ENCODE peak calls at places on chromosomes 7 and 10, in eight cellular contexts. T is WERI-Rb-1, C is lower leg skin, D is thoracic aorta, W is astrocyte of the spinal cord, N is epithelial cell of proximal tubule, H is lower lobe of right lung, J is Panc1. M is an unnamed sample.

GRCh38 chr7:134174797-134175261 is 47.7 kb downstream of the LRGUK start:
- DNase-seq in N (peak), C (no peak), T (no peak), W (peak), H (no peak), D (no peak), J (peak), M (peak)

GRCh38 chr10:21368728-21369425 is 156.6 kb downstream of the SKIDA1 start:
- DNase-seq in T (no peak), W (no peak), N (no peak), D (no peak), H (no peak), C (no peak), J (no peak), M (peak)

GRCh38 chr7:91915401-91916067 is 25.1 kb upstream of the AKAP9 start:
- DNase-seq in N (no peak), T (no peak), C (no peak), J (no peak), W (peak), D (no peak), H (no peak), M (no peak)

GRCh38 chr10:122341141-122341810 is 33.2 kb upstream of the PLEKHA1 start:
- DNase-seq in D (no peak), T (no peak), N (no peak), J (no peak), H (peak), W (no peak), C (peak), M (peak)

GRCh38 chr10:7593068-7593467 is 73.7 kb downstream of the ITIH5 start:
- DNase-seq in H (no peak), W (no peak), T (no peak), N (no peak), C (no peak), D (no peak), J (no peak), M (no peak)

GRCh38 chr10:73810735-73811465 is 498 bp downstream of the NDST2 start:
- DNase-seq in H (peak), C (peak), J (no peak), W (peak), N (no peak), T (no peak), D (no peak), M (peak)

GRCh38 chr10:95815701-95816100 is 59.7 kb downstream of the ENTPD1 start:
- DNase-seq in C (no peak), J (no peak), W (peak), T (no peak), H (no peak), D (no peak), N (no peak), M (no peak)

GRCh38 chr7:157405914-157406810 is 69.4 kb downstream of the DNAJB6 start:
- DNase-seq in T (no peak), D (no peak), W (no peak), C (no peak), J (no peak), H (no peak), N (no peak), M (no peak)

GRCh38 chr10:63114031-63114814 is 18.9 kb upstream of the NRBF2 start:
- DNase-seq in T (no peak), C (peak), N (no peak), H (peak), W (peak), J (no peak), D (peak), M (peak)

GRCh38 chr10:115082521-115082920 is 10.6 kb upstream of the ATRNL1 start:
- DNase-seq in H (no peak), D (no peak), N (no peak), W (peak), C (no peak), J (no peak), T (no peak), M (peak)

GRCh38 chr10:129389194-129389593 is 77.8 kb upstream of the MGMT start:
- DNase-seq in N (no peak), W (no peak), D (no peak), J (no peak), H (no peak), C (no peak), T (no peak), M (no peak)

GRCh38 chr7:110600983-110601382 is 489.9 kb upstream of the LRRN3 start:
- DNase-seq in J (no peak), H (no peak), N (no peak), C (no peak), D (no peak), T (no peak), W (no peak), M (no peak)

GRCh38 chr10:82572686-82573226 is 697.8 kb downstream of the NRG3 start:
- DNase-seq in H (no peak), T (no peak), J (no peak), D (no peak), W (no peak), N (peak), C (no peak), M (no peak)

DNA sequence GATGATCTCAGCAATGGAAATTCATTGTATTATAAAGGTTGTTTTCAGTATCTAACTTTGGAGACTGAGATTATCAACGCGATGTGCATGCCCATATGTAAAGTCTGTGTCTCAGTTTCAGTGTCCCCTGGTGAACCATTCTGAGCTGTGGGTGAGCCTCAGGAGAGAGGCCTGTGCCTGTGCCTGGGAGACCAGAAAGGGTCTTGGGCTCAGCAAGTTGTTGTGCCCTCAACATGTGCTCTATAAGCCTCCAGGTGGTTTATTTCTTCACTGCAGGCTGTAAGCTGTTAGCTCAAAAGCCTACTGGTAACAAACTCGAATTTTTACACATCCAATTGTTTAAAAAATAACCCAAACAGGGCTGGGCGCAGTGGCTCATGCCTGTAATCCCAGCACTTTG is 151.9 kb downstream of the PKD1L1 start:
- DNase-seq in C (peak), W (no peak), H (no peak), J (no peak), N (no peak), D (no peak), T (no peak), M (no peak)
- TF ChIP-seq CTCF in C (no peak), W (peak), H (no peak), J (no peak), N (no peak), D (no peak), T (no peak), M (no peak)

GRCh38 chr7:77542399-77542798 is 5.3 kb downstream of the PTPN12 start:
- DNase-seq in C (no peak), N (no peak), H (no peak), T (no peak), D (no peak), W (no peak), J (no peak), M (no peak)

GRCh38 chr7:77540402-77540822 is 3.3 kb downstream of the PTPN12 start:
- DNase-seq in J (no peak), T (no peak), D (no peak), N (no peak), W (no peak), C (no peak), H (no peak), M (no peak)

GRCh38 chr7:77543910-77544309 is 6.8 kb downstream of the PTPN12 start:
- DNase-seq in C (no peak), J (no peak), W (no peak), T (no peak), N (no peak), H (no peak), D (no peak), M (no peak)

GRCh38 chr7:77544523-77544922 is 7.4 kb downstream of the PTPN12 start:
- DNase-seq in J (no peak), H (no peak), D (no peak), C (no peak), N (no peak), T (no peak), W (no peak), M (no peak)

GRCh38 chr7:77542895-77543294 is 5.8 kb downstream of the PTPN12 start:
- DNase-seq in T (no peak), W (no peak), N (no peak), C (no peak), D (no peak), J (no peak), H (no peak), M (no peak)
- H3K4me3 ChIP-seq in T (no peak), W (no peak), N (no peak), C (no peak), D (no peak), J (no peak), H (no peak), M (no peak)

GRCh38 chr10:34827087-34827766 is 12.1 kb upstream of the PARD3 start:
- DNase-seq in T (no peak), W (no peak), H (no peak), N (no peak), C (peak), D (no peak), J (no peak), M (no peak)

GRCh38 chr10:34825433-34825832 is 10.3 kb upstream of the PARD3 start:
- DNase-seq in D (no peak), C (no peak), J (no peak), T (no peak), H (no peak), N (no peak), W (no peak), M (no peak)

GRCh38 chr10:34824870-34825269 is 9.8 kb upstream of the PARD3 start:
- DNase-seq in W (no peak), N (no peak), T (peak), D (no peak), H (no peak), C (peak), J (no peak), M (no peak)

GRCh38 chr10:34830527-34830926 is 15.4 kb upstream of the PARD3 start:
- DNase-seq in D (no peak), C (no peak), H (no peak), T (no peak), N (no peak), J (no peak), W (no peak), M (no peak)

GRCh38 chr10:34826221-34826620 is 11.1 kb upstream of the PARD3 start:
- DNase-seq in W (no peak), J (no peak), C (peak), D (no peak), H (no peak), N (no peak), T (no peak), M (no peak)
- TF ChIP-seq CTCF in W (no peak), J (no peak), C (no peak), D (no peak), H (no peak), N (no peak), T (peak), M (no peak)

GRCh38 chr10:97184971-97185325 is 811 bp downstream of the SLIT1 start:
- DNase-seq in N (no peak), W (no peak), J (no peak), T (no peak), D (no peak), C (no peak), H (no peak), M (no peak)
- H3K4me3 ChIP-seq in N (no peak), W (no peak), J (peak), T (peak), D (no peak), C (no peak), H (no peak), M (no peak)

DNA sequence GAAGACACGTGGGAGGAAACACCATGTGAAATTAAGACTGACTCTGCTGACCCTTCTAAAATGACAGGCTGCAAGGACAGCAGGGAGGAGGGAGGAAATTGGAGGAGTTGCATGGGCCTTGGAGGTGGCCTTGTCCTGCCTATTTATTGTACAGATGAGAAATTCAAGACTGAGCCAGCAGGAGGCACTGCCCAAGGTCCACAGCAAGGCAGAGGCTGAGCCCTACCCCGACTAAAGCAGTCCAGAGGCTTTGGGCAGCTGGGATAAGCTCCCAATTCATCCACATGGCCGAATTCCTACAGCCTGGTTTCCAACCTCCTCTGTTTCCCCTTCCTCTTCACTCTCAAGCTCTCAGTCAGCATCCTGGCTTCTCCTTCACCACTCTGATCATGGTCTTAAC is 215.9 kb upstream of the ZMIZ1 start:
- DNase-seq in J (no peak), N (no peak), W (no peak), D (no peak), C (peak), H (no peak), T (peak), M (peak)
- TF ChIP-seq CTCF in J (no peak), N (peak), W (no peak), D (no peak), C (no peak), H (peak), T (peak), M (peak)

GRCh38 chr10:71216363-71216695 is 4.0 kb downstream of the UNC5B start:
- DNase-seq in J (no peak), C (peak), N (no peak), W (no peak), H (no peak), T (no peak), D (no peak), M (no peak)

GRCh38 chr10:71213127-71213616 is 802 bp downstream of the UNC5B start:
- DNase-seq in D (no peak), W (peak), H (peak), C (peak), N (no peak), T (peak), J (no peak), M (peak)

GRCh38 chr10:71213761-71214440 is 1.5 kb downstream of the UNC5B start:
- DNase-seq in D (no peak), C (peak), N (no peak), W (peak), T (peak), J (no peak), H (no peak), M (peak)

GRCh38 chr10:71216751-71217265 is 4.4 kb downstream of the UNC5B start:
- DNase-seq in T (no peak), W (peak), J (no peak), C (peak), D (no peak), N (no peak), H (no peak), M (no peak)

DNA sequence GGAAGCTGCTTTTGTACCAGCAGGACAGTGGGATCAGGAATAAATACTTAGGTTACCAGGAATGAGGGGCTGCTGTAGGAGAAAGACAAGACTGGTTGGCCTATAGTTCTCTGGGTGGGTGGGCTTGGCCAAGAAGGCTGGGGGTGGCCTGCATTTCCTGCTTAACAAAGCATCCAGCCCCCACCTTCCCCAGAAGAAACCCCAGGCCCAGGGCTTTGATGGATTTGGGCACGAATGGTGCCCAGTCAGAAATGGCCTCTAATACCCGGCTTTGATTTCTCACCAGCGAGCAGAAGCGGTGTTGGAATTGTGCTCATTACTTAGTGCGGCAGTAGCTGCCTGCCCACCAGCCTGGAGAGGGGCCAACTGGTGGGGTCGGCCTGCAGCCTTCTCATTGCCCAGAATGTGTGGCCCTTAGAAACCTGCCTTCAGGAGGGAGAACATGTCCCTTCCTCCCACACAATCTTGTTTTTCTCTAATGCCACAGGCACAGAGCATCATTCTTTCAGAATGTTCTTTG is 2.3 kb downstream of the UNC5B start:
- DNase-seq in J (no peak), H (no peak), C (peak), T (no peak), W (no peak), N (no peak), D (no peak), M (no peak)
- H3K4me3 ChIP-seq in J (no peak), H (peak), C (no peak), T (no peak), W (peak), N (no peak), D (no peak), M (peak)

GRCh38 chr7:103447073-103447960 is 1.3 kb upstream of the SLC26A5 start:
- DNase-seq in T (peak), H (no peak), J (peak), C (no peak), W (peak), N (no peak), D (no peak), M (peak)
- TF ChIP-seq CTCF in T (peak), H (peak), J (peak), C (no peak), W (peak), N (peak), D (no peak), M (peak)